ENCODE peak calls at places on chromosomes 1 and 21, in nine cellular contexts. V, O, E, G, A, P, Z, J and R are unnamed samples.

GRCh38 chr1:156074661-156075060 is 7.6 kb downstream of the MEX3A start:
- DNase-seq in V (no peak), O (no peak), G (no peak), A (peak), J (no peak), E (no peak), Z (no peak), P (no peak), R (no peak)

GRCh38 chr1:201898992-201899391 is 10.3 kb downstream of the SHISA4 start:
- DNase-seq in Z (no peak), P (no peak), V (no peak), G (no peak), O (no peak), J (no peak), A (no peak), E (no peak), R (no peak)

GRCh38 chr1:24203404-24203803 is 16.3 kb upstream of the IFNLR1 start:
- DNase-seq in J (no peak), Z (no peak), O (no peak), P (no peak), G (no peak), V (no peak), E (no peak), A (no peak), R (no peak)

GRCh38 chr1:15542685-15543588 is 16.3 kb downstream of the DNAJC16 start:
- DNase-seq in Z (no peak), A (no peak), O (no peak), P (no peak), J (no peak), E (no peak), V (no peak), G (no peak), R (no peak)

GRCh38 chr1:26281091-26281958 is 1.4 kb downstream of the SH3BGRL3 start:
- DNase-seq in P (no peak), A (no peak), V (no peak), O (no peak), Z (no peak), G (no peak), J (peak), E (no peak), R (no peak)

GRCh38 chr21:42118901-42119300 is 47.8 kb downstream of the UMODL1 start:
- DNase-seq in E (no peak), G (no peak), V (no peak), J (peak), A (no peak), P (no peak), Z (no peak), O (no peak), R (no peak)

GRCh38 chr21:42437786-42438185 is 34.1 kb downstream of the UBASH3A start:
- DNase-seq in J (no peak), E (no peak), G (no peak), O (no peak), P (no peak), A (peak), Z (no peak), V (no peak), R (no peak)

GRCh38 chr21:36976882-36977651 is 10.6 kb upstream of the HLCS start:
- DNase-seq in P (peak), J (peak), G (no peak), V (peak), E (no peak), Z (no peak), O (peak), A (peak), R (peak)

GRCh38 chr21:44653656-44654575 is 543 bp downstream of the KRTAP12-4 start:
- DNase-seq in A (no peak), J (peak), Z (no peak), G (peak), V (no peak), O (no peak), E (no peak), P (no peak), R (no peak)

GRCh38 chr1:58041621-58042020 is 504.9 kb downstream of the OMA1 start:
- DNase-seq in V (no peak), E (no peak), G (no peak), P (no peak), J (no peak), O (no peak), A (no peak), Z (no peak), R (no peak)